ENCODE peak calls at places on chromosomes 13 and 19, in four cellular contexts. Y, M, I and Z are unnamed samples.

GRCh38 chr19:55112246-55112780 is 5.1 kb downstream of the PPP1R12C start:
- DNase-seq in I (no peak), Y (no peak), M (no peak), Z (no peak)

GRCh38 chr13:111893071-111893606 is 173.8 kb upstream of the SOX1 start:
- DNase-seq in I (peak), M (no peak), Y (no peak), Z (no peak)

GRCh38 chr19:3184847-3185481 is 766 bp upstream of the NCLN start:
- DNase-seq in M (peak), Y (no peak), I (no peak), Z (no peak)

GRCh38 chr13:93425411-93425810 is 198.8 kb downstream of the GPC6 start:
- DNase-seq in M (peak), Y (no peak), I (no peak), Z (no peak)

GRCh38 chr13:79490846-79491245 is 9.9 kb downstream of the NDFIP2 start:
- DNase-seq in M (no peak), I (no peak), Y (no peak), Z (no peak)

GRCh38 chr13:24323036-24323738 is 13.8 kb downstream of the C1QTNF9 start:
- DNase-seq in M (peak), I (no peak), Y (no peak), Z (no peak)

GRCh38 chr19:47240996-47241918 is 10.3 kb upstream of the BBC3 start:
- DNase-seq in I (no peak), Y (peak), M (peak), Z (peak)

GRCh38 chr13:40648841-40649240 is 17.6 kb downstream of the FOXO1 start:
- DNase-seq in M (no peak), Y (no peak), I (no peak), Z (no peak)

GRCh38 chr13:80584306-80584705 is 243.4 kb upstream of the SPRY2 start:
- DNase-seq in M (no peak), I (no peak), Y (no peak), Z (no peak)

GRCh38 chr13:52783943-52784342 is 44.3 kb upstream of the CNMD start:
- DNase-seq in I (no peak), M (no peak), Y (no peak), Z (no peak)

GRCh38 chr19:47241919-47242644 is 11.1 kb upstream of the BBC3 start:
- DNase-seq in Y (peak), I (no peak), M (no peak), Z (peak)

GRCh38 chr13:62433660-62434059 is 1018.0 kb upstream of the PCDH20 start:
- DNase-seq in Y (no peak), M (no peak), I (no peak), Z (no peak)

GRCh38 chr19:35030257-35031071 is at the start of gene SCN1B:
- DNase-seq in Y (peak), I (peak), M (peak), Z (peak)

GRCh38 chr13:113791226-113791625 is 32.2 kb downstream of the TMEM255B start:
- DNase-seq in Y (no peak), I (no peak), M (no peak), Z (no peak)

GRCh38 chr19:30830875-30831274 is 458.7 kb downstream of the ZNF536 start:
- DNase-seq in I (no peak), Y (no peak), M (no peak), Z (no peak)

GRCh38 chr13:30792257-30793000 is 57.1 kb downstream of the ALOX5AP start:
- DNase-seq in Y (peak), M (peak), I (peak), Z (peak)

GRCh38 chr19:49801966-49802661 is 11.0 kb downstream of the FUZ start:
- DNase-seq in M (peak), I (no peak), Y (peak), Z (peak)

GRCh38 chr19:8367327-8368001 is 3.5 kb downstream of the ANGPTL4 start:
- DNase-seq in I (peak), M (peak), Y (peak), Z (peak)

GRCh38 chr19:45445139-45445538 is 21.4 kb upstream of the ERCC1 start:
- DNase-seq in I (no peak), Y (no peak), M (no peak), Z (no peak)

GRCh38 chr19:15028490-15028889 is 20.8 kb upstream of the CASP14 start:
- DNase-seq in Y (no peak), I (no peak), M (no peak), Z (no peak)

GRCh38 chr19:13366529-13367143 is 139.6 kb downstream of the CACNA1A start:
- DNase-seq in I (no peak), M (peak), Y (peak), Z (peak)

GRCh38 chr19:16398530-16399241 is 73.1 kb downstream of the EPS15L1 start:
- DNase-seq in M (no peak), I (no peak), Y (no peak), Z (no peak)

GRCh38 chr19:4456566-4456842 is 1.1 kb downstream of the UBXN6 start:
- DNase-seq in Y (peak), M (peak), I (no peak), Z (peak)

GRCh38 chr13:109344552-109345157 is 441.7 kb downstream of the IRS2 start:
- DNase-seq in Y (peak), M (peak), I (no peak), Z (peak)

GRCh38 chr13:19670147-19670546 is 36.7 kb downstream of the MPHOSPH8 start:
- DNase-seq in Y (no peak), I (no peak), M (no peak), Z (no peak)

GRCh38 chr13:77832339-77833100 is 86.1 kb downstream of the EDNRB start:
- DNase-seq in M (no peak), I (no peak), Y (peak), Z (peak)

GRCh38 chr13:88622362-88622973 is 951.3 kb downstream of the SLITRK5 start:
- DNase-seq in Y (no peak), I (no peak), M (no peak), Z (no peak)